ENCODE peak calls at places on chromosomes 13 and 19, in ten cellular contexts. M is T-helper 9 cell, U is astrocyte, A is RPMI7951, J is neural progenitor cell, P is SK-N-MC, N is NCI-H1105, G is AG09319, O is anterior cingulate cortex, B is NCI-H345. F is an unnamed sample.

GRCh38 chr13:46648166-46648607 is 95.2 kb downstream of the LRCH1 start:
- DNase-seq in M (no peak), U (no peak), A (no peak), J (peak; percentile 39), P (no peak), N (no peak), G (no peak), O (no peak), B (peak; percentile 67), F (peak; percentile 77)

GRCh38 chr19:3145909-3146676 is 10.3 kb downstream of the GNA15 start:
- DNase-seq in M (no peak), U (no peak), A (no peak), J (peak; percentile 1), P (no peak), N (no peak), G (no peak), O (no peak), B (no peak), F (no peak)

GRCh38 chr19:1244693-1245451 is 3.3 kb downstream of the ATP5F1D start:
- DNase-seq in M (no peak), U (no peak), A (no peak), J (no peak), P (no peak), N (no peak), G (no peak), O (peak; percentile 53), B (no peak), F (no peak)

GRCh38 chr13:20127263-20127562 is 33.6 kb downstream of the GJA3 start:
- DNase-seq in M (no peak), U (no peak), A (no peak), J (no peak), P (no peak), N (no peak), G (no peak), O (no peak), B (no peak), F (no peak)

GRCh38 chr19:10430505-10431253 is 10.3 kb downstream of the PDE4A start:
- DNase-seq in M (no peak), U (no peak), A (peak; percentile 67), J (peak; percentile 44), P (no peak), N (no peak), G (peak; percentile 28), O (no peak), B (no peak), F (peak; percentile 79)

GRCh38 chr19:56765107-56765506 is 75.4 kb downstream of the PEG3 start:
- DNase-seq in M (no peak), U (no peak), A (peak; percentile 61), J (no peak), P (no peak), N (no peak), G (no peak), O (peak; percentile 78), B (no peak), F (no peak)

GRCh38 chr13:40116008-40116407 is 460.5 kb downstream of the COG6 start:
- DNase-seq in M (peak; percentile 21), U (peak; percentile 83), A (peak; percentile 80), J (no peak), P (no peak), N (no peak), G (no peak), O (peak; percentile 40), B (no peak), F (no peak)

GRCh38 chr19:29583196-29584006 is 22.7 kb upstream of the POP4 start:
- DNase-seq in M (no peak), U (no peak), A (peak; percentile 73), J (no peak), P (no peak), N (no peak), G (no peak), O (no peak), B (no peak), F (peak; percentile 22)

GRCh38 chr13:113933901-113934300 is 40.0 kb downstream of the C13orf46 start:
- DNase-seq in M (no peak), U (no peak), A (no peak), J (no peak), P (no peak), N (no peak), G (no peak), O (no peak), B (no peak), F (no peak)

GRCh38 chr19:12788682-12789097 is 2.6 kb upstream of the JUNB start:
- DNase-seq in M (peak; percentile 52), U (no peak), A (peak; percentile 83), J (peak; percentile 70), P (no peak), N (peak; percentile 68), G (no peak), O (peak; percentile 73), B (no peak), F (peak; percentile 96)

GRCh38 chr19:29798783-29799182 is 13.0 kb upstream of the CCNE1 start:
- DNase-seq in M (no peak), U (peak; percentile 65), A (no peak), J (no peak), P (no peak), N (no peak), G (no peak), O (no peak), B (no peak), F (no peak)

GRCh38 chr19:343941-344624 is 513 bp downstream of the MIER2 start:
- DNase-seq in M (peak; percentile 31), U (no peak), A (no peak), J (peak; percentile 81), P (no peak), N (peak; percentile 45), G (no peak), O (peak; percentile 45), B (peak; percentile 63), F (peak; percentile 81)

GRCh38 chr13:111474136-111475002 is 153.9 kb downstream of the TEX29 start:
- DNase-seq in M (no peak), U (peak; percentile 6), A (peak; percentile 35), J (peak; percentile 74), P (peak; percentile 10), N (peak; percentile 63), G (no peak), O (no peak), B (peak; percentile 77), F (peak; percentile 96)

GRCh38 chr19:50975766-50976165 is 6.4 kb upstream of the KLK6 start:
- DNase-seq in M (no peak), U (no peak), A (peak; percentile 16), J (no peak), P (no peak), N (no peak), G (no peak), O (no peak), B (no peak), F (no peak)

GRCh38 chr13:107238262-107238661 is 670.3 kb upstream of the ARGLU1 start:
- DNase-seq in M (no peak), U (no peak), A (no peak), J (no peak), P (no peak), N (no peak), G (no peak), O (no peak), B (no peak), F (peak; percentile 48)

GRCh38 chr19:13100031-13100588 is 2.5 kb downstream of the LYL1 start:
- DNase-seq in M (no peak), U (no peak), A (peak; percentile 15), J (no peak), P (no peak), N (no peak), G (no peak), O (no peak), B (no peak), F (no peak)

GRCh38 chr13:97653741-97654140 is 219.8 kb downstream of the RAP2A start:
- DNase-seq in M (no peak), U (no peak), A (no peak), J (no peak), P (peak; percentile 60), N (no peak), G (peak; percentile 16), O (no peak), B (no peak), F (peak; percentile 29)

GRCh38 chr13:98918771-98919170 is 59.1 kb downstream of the DOCK9 start:
- DNase-seq in M (no peak), U (no peak), A (no peak), J (no peak), P (no peak), N (no peak), G (no peak), O (no peak), B (no peak), F (no peak)

GRCh38 chr13:82800391-82800790 is 1081.9 kb downstream of the SLITRK1 start:
- DNase-seq in M (no peak), U (peak; percentile 2), A (peak; percentile 4), J (no peak), P (no peak), N (no peak), G (no peak), O (no peak), B (no peak), F (no peak)

GRCh38 chr13:113785051-113786010 is 26.3 kb downstream of the TMEM255B start:
- DNase-seq in M (no peak), U (peak; percentile 63), A (peak; percentile 98), J (no peak), P (no peak), N (no peak), G (peak; percentile 15), O (no peak), B (no peak), F (peak; percentile 44)

GRCh38 chr13:106961219-106961618 is 393.3 kb upstream of the ARGLU1 start:
- DNase-seq in M (no peak), U (no peak), A (no peak), J (no peak), P (no peak), N (no peak), G (no peak), O (no peak), B (no peak), F (no peak)

GRCh38 chr19:6482343-6482686 is 728 bp upstream of the DENND1C start:
- DNase-seq in M (no peak), U (no peak), A (no peak), J (no peak), P (no peak), N (no peak), G (no peak), O (no peak), B (no peak), F (no peak)

GRCh38 chr19:2634228-2634951 is 68.1 kb downstream of the GNG7 start:
- DNase-seq in M (no peak), U (no peak), A (no peak), J (no peak), P (no peak), N (no peak), G (no peak), O (no peak), B (no peak), F (no peak)

GRCh38 chr19:42357290-42357689 is 31.9 kb downstream of the MEGF8 start:
- DNase-seq in M (no peak), U (no peak), A (no peak), J (no peak), P (no peak), N (no peak), G (no peak), O (no peak), B (no peak), F (no peak)

GRCh38 chr19:1132625-1133383 is 29.0 kb downstream of the GPX4 start:
- DNase-seq in M (peak; percentile 28), U (no peak), A (no peak), J (no peak), P (no peak), N (no peak), G (no peak), O (no peak), B (no peak), F (no peak)

F was measured in NCI-H69.